ENCODE peak calls at places on chromosomes 6 and 20, in eight cellular contexts. P is astrocyte; B is CD8-positive, alpha-beta T cell; X is psoas muscle; A is neural progenitor cell; I is cardiac fibroblast; O is endothelial cell; M is A549. E is an unnamed sample.

GRCh38 chr6:3356056-3356823 is 97.5 kb downstream of the PSMG4 start:
- DNase-seq in X (peak), B (peak), A (peak), O (peak), I (peak), P (peak), M (peak), E (peak)

GRCh38 chr6:164039954-164040375 is 625.4 kb downstream of the QKI start:
- DNase-seq in A (no peak), M (no peak), O (no peak), X (peak), I (peak), B (no peak), P (no peak), E (no peak)

GRCh38 chr6:1348675-1349074 is 36.8 kb downstream of the FOXQ1 start:
- DNase-seq in X (peak), P (peak), O (peak), B (no peak), M (no peak), I (peak), A (peak), E (no peak)

GRCh38 chr20:12201289-12201991 is 283.7 kb downstream of the BTBD3 start:
- DNase-seq in B (no peak), I (peak), A (no peak), X (no peak), P (no peak), O (no peak), M (no peak), E (no peak)

GRCh38 chr20:11790047-11790446 is 127.6 kb upstream of the BTBD3 start:
- DNase-seq in B (no peak), A (no peak), P (no peak), M (no peak), O (no peak), I (no peak), X (no peak), E (no peak)

GRCh38 chr6:36355819-36356218 is 19.1 kb upstream of the BNIP5 start:
- DNase-seq in M (no peak), O (no peak), B (no peak), P (peak), A (no peak), I (peak), X (no peak), E (no peak)

GRCh38 chr6:50986319-50986718 is 167.6 kb downstream of the TFAP2B start:
- DNase-seq in M (no peak), O (no peak), P (no peak), X (no peak), A (no peak), B (no peak), I (no peak), E (no peak)

GRCh38 chr6:21005816-21006553 is 471.7 kb downstream of the CDKAL1 start:
- DNase-seq in A (no peak), P (peak), B (no peak), I (peak), X (no peak), O (no peak), M (peak), E (peak)

GRCh38 chr6:36160147-36160760 is 29.9 kb downstream of the MAPK13 start:
- DNase-seq in O (no peak), M (no peak), P (peak), A (no peak), I (peak), X (no peak), B (no peak), E (peak)

GRCh38 chr20:47360489-47361267 is 4.2 kb upstream of the ZMYND8 start:
- DNase-seq in I (peak), O (peak), A (peak), P (peak), M (peak), X (peak), B (no peak), E (peak)

GRCh38 chr20:50395258-50395729 is 114.9 kb upstream of the PTPN1 start:
- DNase-seq in X (peak), I (peak), B (no peak), O (no peak), M (no peak), A (no peak), P (no peak), E (peak)

GRCh38 chr6:13334953-13335352 is 6.6 kb upstream of the TBC1D7 start:
- DNase-seq in P (peak), O (no peak), B (no peak), M (no peak), X (no peak), A (no peak), I (peak), E (no peak)

GRCh38 chr6:112636650-112637260 is 289.6 kb downstream of the RFPL4B start:
- DNase-seq in I (no peak), B (no peak), O (no peak), P (peak), X (no peak), A (no peak), M (no peak), E (peak)

DNA sequence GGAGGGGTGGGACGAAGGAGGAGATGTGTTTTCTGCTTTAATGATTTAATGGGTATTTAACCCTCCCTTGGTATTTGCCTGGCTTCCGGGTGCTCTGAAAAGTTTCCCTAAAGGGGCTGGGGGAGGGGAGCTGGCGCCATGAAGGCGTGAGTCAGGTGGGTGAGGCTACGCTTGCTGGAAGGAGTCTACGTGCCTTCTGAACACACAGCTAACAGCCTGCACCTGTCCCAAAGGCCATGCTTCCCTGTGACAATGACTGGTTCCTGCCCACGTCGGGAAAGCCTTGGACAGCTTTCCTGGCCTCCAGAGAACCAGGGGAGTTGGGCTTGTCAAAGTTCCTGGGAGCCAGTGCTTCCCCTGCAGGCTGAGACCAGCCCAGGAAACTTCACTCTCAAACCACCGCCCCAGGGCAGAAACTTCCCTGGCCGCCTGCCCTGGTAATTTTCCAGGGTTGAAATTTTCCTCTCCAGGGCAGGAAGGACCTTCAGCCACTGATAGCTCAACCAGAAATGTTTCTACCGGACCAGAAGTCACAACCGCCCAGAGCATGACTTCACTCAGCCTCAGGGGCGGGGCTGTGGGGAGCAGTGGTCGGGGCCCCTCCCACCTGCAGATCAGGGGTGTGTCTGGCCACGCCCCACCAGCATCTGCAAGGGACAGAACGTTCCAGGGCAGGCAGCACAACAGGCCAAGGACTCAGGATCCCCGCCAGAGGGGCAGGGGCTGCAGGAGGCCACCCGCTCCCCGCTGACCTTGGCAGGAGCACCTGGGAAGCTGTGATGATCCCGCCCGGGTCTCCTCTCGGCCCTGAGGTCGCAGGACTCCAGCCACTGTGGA is 18.6 kb upstream of the SLCO4A1 start:
- DNase-seq in A (peak), M (peak), I (peak), B (peak), O (peak), P (peak), X (peak), E (peak)
- TF ChIP-seq CTCF in A (no peak), M (no peak), I (peak), B (no peak), O (no peak), P (no peak), X (no peak), E (no peak)

GRCh38 chr6:42929088-42929927 is at the start of gene CNPY3:
- DNase-seq in I (peak), O (peak), X (peak), M (peak), A (peak), B (peak), P (peak), E (peak)
- TF ChIP-seq CTCF in I (no peak), O (no peak), X (no peak), M (no peak), A (no peak), B (no peak), P (no peak), E (no peak)

GRCh38 chr20:3580412-3580811 is 82.8 kb downstream of the GFRA4 start:
- DNase-seq in M (no peak), I (no peak), A (peak), P (no peak), X (no peak), B (no peak), O (no peak), E (no peak)
- TF ChIP-seq CTCF in M (no peak), I (no peak), A (peak), P (no peak), X (no peak), B (no peak), O (no peak), E (no peak)

DNA sequence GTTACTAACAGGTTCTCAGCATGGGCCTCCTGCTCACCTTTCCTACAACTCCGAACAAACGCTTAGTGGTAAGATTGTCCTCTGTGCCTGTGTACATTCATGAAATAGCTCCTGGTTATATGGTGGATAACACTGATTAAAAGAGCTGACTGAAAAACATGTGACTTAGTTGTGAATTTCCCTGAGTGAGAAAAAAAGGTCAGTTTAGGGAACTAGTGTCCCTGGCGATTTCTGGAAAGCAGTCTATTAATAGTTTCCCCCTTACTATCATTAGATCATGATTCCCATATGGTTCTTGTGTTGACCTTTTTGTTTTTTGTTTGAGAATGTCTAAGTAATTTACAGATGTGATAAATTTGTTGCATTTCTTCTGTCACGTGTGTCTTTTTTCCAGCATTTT is 15.6 kb downstream of the SNRPC start:
- DNase-seq in M (no peak), I (no peak), O (no peak), X (no peak), A (no peak), B (no peak), P (no peak), E (no peak)
- TF ChIP-seq CTCF in M (no peak), I (no peak), O (no peak), X (no peak), A (no peak), B (no peak), P (no peak), E (no peak)

GRCh38 chr20:53623127-53623453 is 29.5 kb upstream of the ZNF217 start:
- DNase-seq in A (no peak), X (no peak), P (no peak), O (no peak), B (no peak), I (no peak), M (no peak), E (no peak)

GRCh38 chr20:53621482-53622246 is 28.0 kb upstream of the ZNF217 start:
- DNase-seq in I (peak), A (no peak), P (peak), O (no peak), X (peak), M (peak), B (no peak), E (peak)

GRCh38 chr20:53626584-53626983 is 32.9 kb upstream of the ZNF217 start:
- DNase-seq in I (no peak), P (no peak), M (no peak), B (no peak), X (no peak), A (no peak), O (no peak), E (no peak)

GRCh38 chr20:53623454-53624206 is 30.0 kb upstream of the ZNF217 start:
- DNase-seq in B (no peak), M (peak), X (peak), I (peak), A (peak), O (peak), P (peak), E (peak)

DNA sequence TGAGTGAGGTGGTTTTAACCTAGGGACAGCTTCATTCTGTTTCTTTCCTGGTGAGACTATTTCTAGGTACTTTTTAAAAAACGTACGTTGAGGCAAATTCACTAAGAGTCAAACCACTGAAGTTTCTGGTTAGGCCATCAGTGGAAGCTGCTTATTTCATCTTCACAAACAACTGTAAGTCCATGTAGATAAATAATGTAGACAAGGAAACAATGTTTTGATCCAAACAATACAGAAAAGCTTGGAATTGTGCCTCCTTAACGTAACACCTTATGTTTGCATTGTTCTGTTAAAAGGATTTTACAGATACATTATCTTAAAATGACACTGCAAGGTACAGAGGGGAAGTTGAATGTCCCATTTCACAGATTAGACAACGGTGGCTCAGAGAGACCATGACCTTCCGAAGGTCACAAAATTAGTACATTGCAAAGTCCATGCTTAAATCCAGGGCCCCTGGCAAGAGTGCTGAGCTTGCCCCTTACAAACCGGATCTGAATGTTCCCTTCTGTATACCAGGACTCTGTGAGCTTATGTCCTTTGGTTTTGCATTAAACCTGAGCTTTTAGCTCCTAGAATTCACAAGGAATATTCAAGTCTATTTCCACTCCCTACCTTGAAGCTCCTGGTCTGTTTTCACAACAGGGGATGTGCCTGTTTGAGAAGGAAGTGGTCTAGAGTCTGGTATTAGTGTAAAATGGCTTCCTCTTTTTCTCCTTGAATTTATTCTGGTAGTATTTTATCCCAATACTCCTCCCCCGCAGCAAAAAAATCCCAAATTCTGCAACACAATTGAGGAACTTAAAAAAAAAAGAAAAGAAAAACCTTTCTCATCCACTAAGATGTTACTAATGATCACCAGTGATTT is 28.8 kb upstream of the ZNF217 start:
- DNase-seq in X (no peak), I (no peak), B (no peak), A (no peak), P (no peak), M (peak), O (no peak), E (no peak)
- TF ChIP-seq CTCF in X (no peak), I (no peak), B (no peak), A (no peak), P (no peak), M (no peak), O (no peak), E (no peak)

DNA sequence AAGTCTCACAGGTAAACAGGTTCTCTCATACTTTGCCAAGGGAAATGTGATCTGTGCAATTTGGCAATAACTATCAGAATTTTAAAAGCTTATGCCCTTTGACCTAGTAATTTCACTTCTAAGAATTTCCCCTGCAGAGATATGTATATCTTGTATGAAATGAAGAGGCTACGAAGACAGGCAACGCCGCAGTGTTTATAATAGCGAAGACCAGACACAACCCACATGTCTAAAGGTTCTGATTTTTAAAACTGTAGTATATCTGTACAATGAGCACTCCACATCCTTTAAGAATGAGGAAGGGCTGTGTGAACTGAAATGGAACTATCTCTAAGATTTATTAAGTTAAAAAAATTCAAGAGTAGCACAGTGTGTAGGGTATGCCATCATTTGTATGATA is 7.5 kb downstream of the TRAF3IP2 start:
- DNase-seq in O (no peak), M (no peak), X (no peak), P (no peak), A (no peak), I (no peak), B (no peak), E (no peak)
- TF ChIP-seq CTCF in O (no peak), M (no peak), X (no peak), P (no peak), A (no peak), I (no peak), B (no peak), E (no peak)

E was measured in HFFc6.